ENCODE peak calls at places on chromosomes 5 and 9, in eight cellular contexts. Q is heart left ventricle; Z is foreskin keratinocyte; M is Panc1; J is endothelial cell of umbilical vein; E is breast epithelium; N is heart right ventricle; V is CD8-positive, alpha-beta T cell. T is an unnamed sample.

GRCh38 chr9:132994410-132995120 is 16.1 kb downstream of the GFI1B start:
- DNase-seq in J (no peak), Q (no peak), V (no peak), Z (peak; percentile 78), N (no peak), M (no peak), E (peak; percentile 55), T (peak; percentile 53)

GRCh38 chr9:106757539-106757938 is 105.4 kb upstream of the ZNF462 start:
- DNase-seq in E (no peak), Z (no peak), M (no peak), N (no peak), J (no peak), V (no peak), Q (no peak), T (no peak)

GRCh38 chr9:122226142-122226757 is 2.5 kb downstream of the LHX6 start:
- DNase-seq in E (no peak), N (no peak), Z (no peak), Q (no peak), V (no peak), M (no peak), J (no peak), T (no peak)

GRCh38 chr9:137694962-137695875 is 76.4 kb downstream of the EHMT1 start:
- DNase-seq in E (no peak), V (no peak), N (peak; percentile 52), M (no peak), Z (no peak), Q (peak; percentile 64), J (peak; percentile 39), T (peak; percentile 70)

GRCh38 chr9:92097997-92098482 is 17.2 kb downstream of the SPTLC1 start:
- DNase-seq in M (peak; percentile 87), Q (peak; percentile 82), Z (peak; percentile 68), V (peak; percentile 12), J (peak; percentile 91), N (peak; percentile 54), E (peak; percentile 77), T (peak; percentile 65)

GRCh38 chr9:7965091-7965490 is 165.5 kb upstream of the DMAC1 start:
- DNase-seq in V (no peak), N (no peak), E (no peak), M (no peak), Q (no peak), J (no peak), Z (no peak), T (no peak)

GRCh38 chr5:14665110-14665822 is 748 bp downstream of the OTULIN start:
- DNase-seq in V (peak; percentile 28), N (peak; percentile 32), Q (peak; percentile 38), Z (no peak), E (no peak), M (no peak), J (peak; percentile 41), T (peak; percentile 57)

GRCh38 chr9:124771867-124772621 is 933 bp upstream of the NR6A1 start:
- DNase-seq in J (peak; percentile 67), N (peak; percentile 58), Q (peak; percentile 79), M (peak; percentile 57), V (no peak), Z (no peak), E (peak; percentile 50), T (peak; percentile 75)

GRCh38 chr5:32852535-32852934 is 141.4 kb downstream of the NPR3 start:
- DNase-seq in V (no peak), E (no peak), M (peak; percentile 20), N (peak; percentile 4), J (no peak), Z (no peak), Q (peak; percentile 46), T (peak; percentile 46)

GRCh38 chr9:127129073-127129717 is 6.8 kb upstream of the ANGPTL2 start:
- DNase-seq in Q (no peak), Z (no peak), M (no peak), J (no peak), E (no peak), N (no peak), V (no peak), T (no peak)
- H3K4me1 ChIP-seq in Q (peaks cover 57% of the 10 kb centered on the region), Z (peaks cover 14% of the 10 kb centered on the region), M (no peaks in the 10 kb centered on the region), J (no peaks in the 10 kb centered on the region), E (no peaks in the 10 kb centered on the region), N (peaks cover 61% of the 10 kb centered on the region), V (no peaks in the 10 kb centered on the region), T (peaks cover 44% of the 10 kb centered on the region)

DNA sequence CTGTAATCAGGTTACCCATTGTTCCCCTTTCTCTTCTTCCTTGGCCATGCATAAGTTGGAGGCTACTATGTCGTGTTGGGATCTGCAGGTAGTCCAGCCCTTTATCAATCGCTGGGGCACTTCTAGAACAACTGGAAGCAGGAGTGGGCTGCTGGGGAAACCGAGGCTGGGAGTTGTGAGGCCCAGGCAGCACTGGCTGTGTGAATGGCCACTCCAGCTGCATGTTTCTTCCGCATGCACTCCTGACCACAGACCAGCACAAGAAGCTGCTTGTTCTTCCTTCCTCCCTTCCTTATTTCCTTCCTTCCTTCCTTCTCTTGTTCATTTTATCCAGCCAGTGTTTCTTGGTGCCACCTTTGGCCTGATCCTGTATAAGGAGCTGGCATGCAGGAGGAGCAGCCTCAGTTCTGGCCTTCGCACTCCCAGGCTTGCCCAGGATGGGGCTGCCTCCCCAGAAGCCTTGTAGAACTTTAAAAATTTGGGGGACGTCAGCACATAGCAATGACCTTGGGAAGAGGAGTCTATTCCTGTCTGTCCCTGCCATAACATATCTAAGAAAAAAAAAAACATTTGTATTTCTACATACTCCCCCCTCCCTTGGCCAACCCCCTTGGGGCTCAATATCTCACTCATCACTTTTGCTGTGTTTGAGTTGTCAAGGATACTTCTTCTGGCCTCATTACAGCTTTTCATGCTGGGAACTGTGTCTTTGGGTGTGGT is 20.8 kb upstream of the CXCL14 start:
- DNase-seq in V (no peak), N (no peak), M (no peak), J (no peak), E (peak; percentile 14), Z (no peak), Q (no peak), T (no peak)
- H3K27me3 ChIP-seq in V (no peaks in the 10 kb centered on the region), N (peaks cover 5% of the 10 kb centered on the region), M (peaks cover 8% of the 10 kb centered on the region), J (no peaks in the 10 kb centered on the region), E (no peaks in the 10 kb centered on the region), Z (peaks cover 21% of the 10 kb centered on the region), Q (no peaks in the 10 kb centered on the region), T (no peaks in the 10 kb centered on the region)

DNA sequence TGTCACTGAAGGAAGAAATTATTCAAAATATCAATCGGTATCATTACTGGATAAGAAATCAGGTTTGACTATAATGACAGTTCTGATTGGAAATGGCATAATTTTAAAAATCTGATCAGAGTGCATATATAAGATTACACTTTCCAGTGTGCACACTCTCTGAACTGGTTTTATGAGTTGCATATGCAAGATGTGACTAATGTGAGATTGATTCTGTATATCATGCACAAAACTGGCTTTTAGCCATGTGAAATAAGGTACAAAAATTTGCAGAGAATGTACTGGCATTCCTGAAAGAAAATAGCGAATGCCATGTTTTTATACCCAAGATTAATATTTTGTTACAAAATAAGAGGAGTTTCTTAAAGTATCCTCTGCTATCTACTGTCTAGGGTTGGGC is 70.6 kb downstream of the LNPEP start:
- DNase-seq in V (no peak), N (no peak), J (no peak), Q (no peak), M (no peak), E (no peak), Z (no peak), T (no peak)
- H3K4me1 ChIP-seq in V (peaks cover 30% of the 10 kb centered on the region), N (peaks cover 14% of the 10 kb centered on the region), J (peaks cover 6% of the 10 kb centered on the region), Q (peaks cover 15% of the 10 kb centered on the region), M (no peaks in the 10 kb centered on the region), E (no peaks in the 10 kb centered on the region), Z (no peaks in the 10 kb centered on the region), T (peaks cover 11% of the 10 kb centered on the region)

GRCh38 chr5:7394889-7395431 is 978 bp upstream of the ADCY2 start:
- DNase-seq in N (no peak), J (no peak), M (no peak), Q (no peak), V (no peak), Z (no peak), E (no peak), T (no peak)
- H3K27me3 ChIP-seq in N (peaks cover 31% of the 10 kb centered on the region), J (peaks cover 12% of the 10 kb centered on the region), M (peaks cover 23% of the 10 kb centered on the region), Q (peaks cover 38% of the 10 kb centered on the region), V (peaks cover 3% of the 10 kb centered on the region), Z (peaks cover 49% of the 10 kb centered on the region), E (peaks cover 4% of the 10 kb centered on the region), T (peaks cover 44% of the 10 kb centered on the region)

GRCh38 chr9:131899248-131899882 is 159.5 kb upstream of the RAPGEF1 start:
- DNase-seq in V (no peak), E (no peak), Q (no peak), J (no peak), Z (no peak), M (no peak), N (no peak), T (no peak)

DNA sequence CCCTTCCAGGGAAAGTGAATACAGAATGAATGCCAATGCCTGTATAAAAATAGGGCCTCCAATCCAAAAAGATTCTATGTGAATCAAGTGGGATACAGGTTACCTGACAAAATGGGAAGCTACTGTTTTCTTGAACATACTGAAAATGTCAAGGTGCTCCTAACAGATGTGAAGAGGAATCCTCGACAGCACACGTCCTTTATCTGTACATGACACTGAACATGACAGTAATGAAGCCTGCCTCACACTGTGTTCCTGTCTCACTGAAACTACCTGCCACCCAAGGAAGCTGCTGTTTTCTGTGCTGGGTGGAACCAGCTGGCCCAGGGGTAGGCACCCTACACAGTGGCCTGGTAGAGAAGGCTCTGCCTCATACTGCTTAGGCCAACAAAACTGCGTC is 165.3 kb upstream of the RAPGEF1 start:
- DNase-seq in N (no peak), Q (no peak), E (no peak), V (no peak), J (no peak), Z (no peak), M (no peak), T (no peak)
- H3K4me1 ChIP-seq in N (no peaks in the 10 kb centered on the region), Q (no peaks in the 10 kb centered on the region), E (no peaks in the 10 kb centered on the region), V (no peaks in the 10 kb centered on the region), J (no peaks in the 10 kb centered on the region), Z (no peaks in the 10 kb centered on the region), M (no peaks in the 10 kb centered on the region), T (no peaks in the 10 kb centered on the region)

DNA sequence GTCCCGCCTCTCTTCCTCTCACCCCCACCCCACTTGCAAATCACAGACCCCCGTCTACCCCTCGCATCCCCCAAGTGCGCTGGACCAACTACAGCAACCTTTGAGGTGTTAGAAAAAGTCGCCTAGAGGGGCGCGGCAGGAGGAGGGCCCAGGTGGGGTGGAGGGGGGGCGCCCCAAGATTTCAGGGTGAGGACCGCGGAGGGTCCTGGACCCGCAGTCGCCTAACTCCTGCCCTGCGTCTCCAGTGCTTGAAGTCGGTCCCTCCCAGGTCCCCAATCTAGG is 381 bp upstream of the EGFLAM start:
- DNase-seq in N (no peak), E (no peak), J (no peak), M (no peak), Q (no peak), V (no peak), Z (no peak), T (no peak)
- H3K27me3 ChIP-seq in N (peaks cover 36% of the 10 kb centered on the region), E (peaks cover 34% of the 10 kb centered on the region), J (peaks cover 66% of the 10 kb centered on the region), M (peaks cover 31% of the 10 kb centered on the region), Q (peaks cover 74% of the 10 kb centered on the region), V (peaks cover 9% of the 10 kb centered on the region), Z (peaks cover 98% of the 10 kb centered on the region), T (peaks cover 78% of the 10 kb centered on the region)

GRCh38 chr5:139671096-139671841 is 23.1 kb downstream of the CXXC5 start:
- DNase-seq in E (no peak), Z (no peak), N (no peak), M (no peak), Q (peak; percentile 61), J (no peak), V (no peak), T (no peak)
- H3K4me1 ChIP-seq in E (peaks cover 53% of the 10 kb centered on the region), Z (peaks cover 8% of the 10 kb centered on the region), N (peaks cover 96% of the 10 kb centered on the region), M (peaks cover 92% of the 10 kb centered on the region), Q (peaks cover 94% of the 10 kb centered on the region), J (peaks cover 32% of the 10 kb centered on the region), V (peaks cover 53% of the 10 kb centered on the region), T (peaks cover 77% of the 10 kb centered on the region)